ENCODE peak calls at places on chromosomes 3 and 15, in six cellular contexts. W, F, P, H, R and K are unnamed samples.

GRCh38 chr15:82137261-82137660 is 91.4 kb upstream of the MEX3B start:
- DNase-seq in W (no peak), F (no peak), P (no peak), H (no peak), R (no peak), K (no peak)

GRCh38 chr15:60363903-60364302 is 33.9 kb downstream of the ANXA2 start:
- DNase-seq in W (no peak), F (no peak), P (no peak), H (no peak), R (no peak), K (no peak)

GRCh38 chr15:72535911-72536310 is 61.8 kb downstream of the ARIH1 start:
- DNase-seq in W (no peak), F (no peak), P (no peak), H (no peak), R (no peak), K (no peak)

GRCh38 chr3:127482216-127483004 is 108.1 kb downstream of the TPRA1 start:
- DNase-seq in W (peak), F (no peak), P (no peak), H (no peak), R (no peak), K (no peak)

GRCh38 chr3:152039887-152040286 is 166.4 kb downstream of the SUCNR1 start:
- DNase-seq in W (no peak), F (no peak), P (no peak), H (no peak), R (no peak), K (no peak)

GRCh38 chr3:50428007-50428633 is 68.8 kb upstream of the TMEM115 start:
- DNase-seq in W (no peak), F (no peak), P (no peak), H (no peak), R (peak), K (no peak)

GRCh38 chr15:39287322-39288195 is 293.3 kb upstream of the THBS1 start:
- DNase-seq in W (no peak), F (no peak), P (no peak), H (no peak), R (no peak), K (no peak)

GRCh38 chr15:78034495-78035191 is 42.9 kb downstream of the TBC1D2B start:
- DNase-seq in W (no peak), F (peak), P (peak), H (no peak), R (no peak), K (peak)

GRCh38 chr3:98741121-98741716 is 21.9 kb upstream of the ST3GAL6 start:
- DNase-seq in W (no peak), F (no peak), P (no peak), H (no peak), R (no peak), K (no peak)

GRCh38 chr3:142595141-142595540 is 1.1 kb upstream of the PLS1 start:
- DNase-seq in W (no peak), F (no peak), P (no peak), H (no peak), R (no peak), K (no peak)

GRCh38 chr3:161266731-161267150 is 45.6 kb downstream of the NMD3 start:
- DNase-seq in W (no peak), F (no peak), P (no peak), H (peak), R (peak), K (no peak)

GRCh38 chr3:69115731-69116130 is 6.7 kb downstream of the LMOD3 start:
- DNase-seq in W (no peak), F (no peak), P (no peak), H (no peak), R (no peak), K (no peak)

GRCh38 chr15:78265752-78266224 is 1.4 kb downstream of the DNAJA4 start:
- DNase-seq in W (no peak), F (no peak), P (no peak), H (peak), R (no peak), K (no peak)

GRCh38 chr15:73571346-73571745 is 61.8 kb downstream of the NPTN start:
- DNase-seq in W (no peak), F (no peak), P (no peak), H (no peak), R (no peak), K (no peak)

GRCh38 chr15:90358124-90359033 is 6.3 kb downstream of the ZNF774 start:
- DNase-seq in W (no peak), F (no peak), P (no peak), H (peak), R (no peak), K (no peak)

GRCh38 chr3:161333696-161334095 is 37.6 kb downstream of the SPTSSB start:
- DNase-seq in W (no peak), F (no peak), P (no peak), H (no peak), R (no peak), K (no peak)

GRCh38 chr15:57743424-57743823 is 36.9 kb downstream of the POLR2M start:
- DNase-seq in W (no peak), F (no peak), P (no peak), H (no peak), R (peak), K (no peak)

GRCh38 chr3:20375302-20375701 is 189.3 kb upstream of the SGO1 start:
- DNase-seq in W (no peak), F (no peak), P (no peak), H (no peak), R (no peak), K (no peak)

GRCh38 chr15:82572986-82573385 is 32.7 kb upstream of the RPS17 start:
- DNase-seq in W (no peak), F (no peak), P (no peak), H (no peak), R (no peak), K (no peak)

GRCh38 chr3:72724070-72724469 is 124.2 kb downstream of the SHQ1 start:
- DNase-seq in W (no peak), F (no peak), P (no peak), H (no peak), R (peak), K (no peak)

GRCh38 chr3:176776622-176777021 is 420.7 kb downstream of the TBL1XR1 start:
- DNase-seq in W (no peak), F (no peak), P (no peak), H (no peak), R (no peak), K (no peak)

GRCh38 chr15:78225783-78226541 is 8.4 kb downstream of the ACSBG1 start:
- DNase-seq in W (no peak), F (no peak), P (no peak), H (no peak), R (no peak), K (peak)

GRCh38 chr3:29427266-29428103 is 146.6 kb downstream of the RBMS3 start:
- DNase-seq in W (no peak), F (no peak), P (no peak), H (no peak), R (no peak), K (no peak)

GRCh38 chr3:132443421-132443820 is 26.1 kb downstream of the DNAJC13 start:
- DNase-seq in W (no peak), F (no peak), P (no peak), H (no peak), R (no peak), K (no peak)

GRCh38 chr3:13452490-13453335 is 27.4 kb upstream of the HDAC11 start:
- DNase-seq in W (peak), F (peak), P (no peak), H (no peak), R (peak), K (peak)

GRCh38 chr3:5205165-5205941 is 17.8 kb downstream of the EDEM1 start:
- DNase-seq in W (no peak), F (peak), P (no peak), H (no peak), R (no peak), K (peak)

GRCh38 chr15:31396881-31397560 is 70.4 kb downstream of the KLF13 start:
- DNase-seq in W (peak), F (no peak), P (no peak), H (no peak), R (peak), K (no peak)

GRCh38 chr3:165185707-165186327 is 10.4 kb downstream of the SLITRK3 start:
- DNase-seq in W (no peak), F (no peak), P (no peak), H (peak), R (peak), K (no peak)

GRCh38 chr15:70801111-70801510 is 37.8 kb upstream of the UACA start:
- DNase-seq in W (no peak), F (no peak), P (no peak), H (no peak), R (no peak), K (no peak)

GRCh38 chr15:77633134-77633912 is 611 bp upstream of the LINGO1 start:
- DNase-seq in W (peak), F (peak), P (peak), H (peak), R (peak), K (peak)